ENCODE peak calls at places on chromosomes 12 and 14, in nine cellular contexts. D is HCT116, N is neural progenitor cell, H is SK-N-SH, Y is GM23248, X is PC-3, S is GM23338, U is hepatocyte, B is MM.1S. C is an unnamed sample.

GRCh38 chr12:51838762-51839161 is 9.8 kb downstream of the FIGNL2 start:
- DNase-seq in B (no peak), Y (no peak), X (no peak), H (no peak), N (no peak), S (no peak), D (no peak), U (no peak), C (no peak)

GRCh38 chr14:61475316-61475715 is 153.9 kb downstream of the PRKCH start:
- DNase-seq in Y (peak), X (peak), D (peak), S (peak), N (peak), U (peak), H (no peak), B (peak), C (peak)

GRCh38 chr12:82430541-82431145 is 72.3 kb downstream of the METTL25 start:
- DNase-seq in B (no peak), S (no peak), H (no peak), X (no peak), N (no peak), Y (no peak), D (no peak), U (no peak), C (no peak)

GRCh38 chr14:103908580-103908979 is 19.7 kb upstream of the TDRD9 start:
- DNase-seq in H (no peak), Y (no peak), N (no peak), U (no peak), B (no peak), X (no peak), S (no peak), D (no peak), C (no peak)

GRCh38 chr12:51368640-51369517 is 22.3 kb downstream of the GALNT6 start:
- DNase-seq in D (no peak), X (no peak), B (peak), Y (no peak), N (peak), U (no peak), S (peak), H (no peak), C (peak)

GRCh38 chr12:70831538-70831937 is 89.0 kb downstream of the PTPRR start:
- DNase-seq in X (peak), N (peak), D (peak), B (peak), U (peak), H (no peak), S (no peak), Y (peak), C (no peak)

GRCh38 chr12:29519585-29520182 is 22.2 kb upstream of the OVCH1 start:
- DNase-seq in S (peak), N (peak), B (peak), Y (peak), X (peak), U (peak), D (peak), H (peak), C (peak)

GRCh38 chr12:124098101-124098757 is 125.2 kb downstream of the ZNF664 start:
- DNase-seq in B (no peak), D (no peak), N (peak), Y (no peak), U (no peak), X (no peak), S (no peak), H (no peak), C (no peak)

GRCh38 chr12:45863332-45863731 is 127.0 kb downstream of the SCAF11 start:
- DNase-seq in Y (no peak), U (no peak), X (no peak), S (no peak), B (no peak), D (no peak), H (no peak), N (no peak), C (no peak)

GRCh38 chr12:123532021-123532420 is 1.5 kb downstream of the RILPL1 start:
- DNase-seq in H (no peak), U (no peak), X (no peak), S (no peak), N (no peak), B (peak), D (no peak), Y (peak), C (peak)

GRCh38 chr14:93892923-93893549 is 34.1 kb upstream of the FAM181A start:
- DNase-seq in U (peak), B (peak), N (peak), Y (peak), H (peak), D (peak), S (peak), X (peak), C (peak)

GRCh38 chr14:76955575-76956252 is 72.8 kb downstream of the IRF2BPL start:
- DNase-seq in Y (peak), H (no peak), U (no peak), S (peak), X (peak), N (no peak), B (peak), D (no peak), C (peak)

GRCh38 chr12:95337176-95337575 is 119.6 kb downstream of the VEZT start:
- DNase-seq in N (no peak), U (no peak), D (no peak), X (no peak), B (no peak), Y (peak), S (no peak), H (no peak), C (no peak)

GRCh38 chr12:74365178-74365964 is 172.3 kb upstream of the ATXN7L3B start:
- DNase-seq in Y (peak), N (peak), H (peak), S (peak), D (no peak), B (peak), U (peak), X (peak), C (peak)

GRCh38 chr12:91935299-91935698 is 210.3 kb downstream of the BTG1 start:
- DNase-seq in Y (no peak), N (no peak), S (peak), U (no peak), B (no peak), X (no peak), D (no peak), H (no peak), C (no peak)

GRCh38 chr12:79690156-79690605 is 583 bp downstream of the PAWR start:
- DNase-seq in N (peak), U (no peak), H (peak), S (peak), Y (peak), D (no peak), B (peak), X (peak), C (no peak)

GRCh38 chr14:75306917-75307699 is 28.5 kb downstream of the FOS start:
- DNase-seq in U (peak), B (peak), H (peak), Y (peak), X (peak), S (peak), D (peak), N (peak), C (peak)

GRCh38 chr14:91329615-91330014 is 85.1 kb upstream of the GPR68 start:
- DNase-seq in H (no peak), U (no peak), X (no peak), D (no peak), S (no peak), Y (no peak), N (no peak), B (no peak), C (no peak)

GRCh38 chr14:83470959-83471358 is 1937.3 kb upstream of the SEL1L start:
- DNase-seq in B (no peak), H (no peak), N (no peak), X (no peak), S (no peak), D (no peak), Y (no peak), U (no peak), C (no peak)

GRCh38 chr12:130838951-130839769 is at the start of gene STX2:
- DNase-seq in Y (peak), H (peak), X (peak), N (peak), U (peak), S (peak), D (peak), B (peak), C (peak)

GRCh38 chr14:32561520-32561919 is 232.4 kb downstream of the AKAP6 start:
- DNase-seq in Y (peak), N (peak), B (no peak), U (peak), D (no peak), S (peak), X (peak), H (no peak), C (no peak)

GRCh38 chr14:32564591-32564990 is 235.5 kb downstream of the AKAP6 start:
- DNase-seq in X (no peak), S (no peak), B (no peak), H (no peak), U (peak), Y (peak), D (no peak), N (no peak), C (no peak)

GRCh38 chr14:32560213-32560857 is 231.2 kb downstream of the AKAP6 start:
- DNase-seq in N (peak), H (peak), D (peak), S (peak), B (peak), Y (peak), X (peak), U (peak), C (peak)

GRCh38 chr14:32559048-32559447 is 229.9 kb downstream of the AKAP6 start:
- DNase-seq in H (no peak), Y (peak), N (no peak), B (no peak), U (no peak), X (peak), S (no peak), D (no peak), C (no peak)

GRCh38 chr14:32559595-32559994 is 230.5 kb downstream of the AKAP6 start:
- DNase-seq in U (no peak), X (no peak), S (no peak), D (no peak), H (no peak), N (peak), Y (peak), B (no peak), C (no peak)
- H3K27ac ChIP-seq in U (no peak), X (no peak), S (no peak), D (no peak), H (peak), N (no peak), Y (peak), B (no peak), C (no peak)

GRCh38 chr12:4091001-4091789 is 182.4 kb upstream of the CCND2 start:
- DNase-seq in B (no peak), S (no peak), N (no peak), D (no peak), U (no peak), X (no peak), H (no peak), Y (no peak), C (no peak)
- TF ChIP-seq EZH2phosphoT487 in B (no peak), S (no peak), N (no peak), D (no peak), U (no peak), X (no peak), H (no peak), Y (no peak), C (no peak)

GRCh38 chr14:99737956-99738667 is 54.0 kb downstream of the CYP46A1 start:
- DNase-seq in H (no peak), D (no peak), N (no peak), X (no peak), B (no peak), S (no peak), Y (no peak), U (no peak), C (no peak)
- H3K27ac ChIP-seq in H (no peak), D (peak), N (no peak), X (no peak), B (no peak), S (no peak), Y (no peak), U (no peak), C (no peak)

GRCh38 chr12:100145643-100146042 is 3.0 kb upstream of the BLTP3B start:
- DNase-seq in D (no peak), N (no peak), Y (no peak), U (no peak), X (no peak), B (no peak), S (no peak), H (no peak), C (no peak)

GRCh38 chr12:100141666-100141997 is 1.0 kb downstream of the BLTP3B start:
- DNase-seq in D (peak), H (no peak), X (peak), B (peak), S (no peak), Y (peak), U (peak), N (no peak), C (peak)

GRCh38 chr12:100138048-100138907 is 4.4 kb downstream of the BLTP3B start:
- DNase-seq in Y (peak), B (peak), S (no peak), N (no peak), H (no peak), X (peak), D (no peak), U (no peak), C (peak)

GRCh38 chr12:100142851-100143559 is at the start of gene BLTP3B:
- DNase-seq in H (peak), D (peak), Y (peak), X (peak), N (peak), U (peak), S (peak), B (peak), C (peak)

GRCh38 chr12:100141998-100142850 is 450 bp downstream of the BLTP3B start:
- DNase-seq in D (no peak), H (peak), N (peak), B (peak), S (peak), U (peak), Y (peak), X (peak), C (peak)
- TF ChIP-seq EZH2phosphoT487 in D (no peak), H (no peak), N (no peak), B (no peak), S (no peak), U (no peak), Y (no peak), X (no peak), C (no peak)

GRCh38 chr12:110563702-110564470 is 19.2 kb downstream of the PPTC7 start:
- DNase-seq in X (peak), S (no peak), H (no peak), B (no peak), U (no peak), D (no peak), Y (peak), N (no peak), C (no peak)
- H3K27ac ChIP-seq in X (peak), S (no peak), H (peak), B (peak), U (peak), D (no peak), Y (peak), N (no peak), C (no peak)